ENCODE peak calls at places on chromosomes 16 and 17, in four cellular contexts. P, S, A and K are unnamed samples.

GRCh38 chr17:74240637-74241036 is 27.3 kb downstream of the TTYH2 start:
- DNase-seq in P (no peak), S (no peak), A (no peak), K (no peak)

GRCh38 chr17:50279181-50279526 is 4.9 kb downstream of the TMEM92 start:
- DNase-seq in P (peak), S (no peak), A (no peak), K (no peak)

GRCh38 chr17:28828294-28829040 is 14.1 kb downstream of the FAM222B start:
- DNase-seq in P (no peak), S (no peak), A (no peak), K (no peak)

GRCh38 chr16:58225965-58226602 is 28.2 kb upstream of the CSNK2A2 start:
- DNase-seq in P (no peak), S (no peak), A (no peak), K (no peak)

GRCh38 chr17:80749611-80750010 is 205.0 kb downstream of the RPTOR start:
- DNase-seq in P (no peak), S (no peak), A (no peak), K (no peak)

GRCh38 chr17:40936437-40936971 is 942 bp downstream of the KRT23 start:
- DNase-seq in P (no peak), S (no peak), A (no peak), K (no peak)

GRCh38 chr16:88308441-88309173 is 74.2 kb upstream of the ZNF469 start:
- DNase-seq in P (no peak), S (no peak), A (no peak), K (no peak)

GRCh38 chr16:85765273-85765672 is 14.4 kb upstream of the C16orf74 start:
- DNase-seq in P (no peak), S (no peak), A (no peak), K (no peak)

GRCh38 chr17:7237761-7238417 is 1.4 kb downstream of the PHF23 start:
- DNase-seq in P (no peak), S (peak), A (peak), K (peak)

GRCh38 chr17:42252528-42253172 is 23.5 kb downstream of the STAT5B start:
- DNase-seq in P (no peak), S (no peak), A (no peak), K (no peak)

GRCh38 chr17:49963626-49964538 is 5.1 kb upstream of the DLX4 start:
- DNase-seq in P (no peak), S (no peak), A (no peak), K (no peak)

GRCh38 chr17:79632432-79632735 is 21.5 kb upstream of the RBFOX3 start:
- DNase-seq in P (no peak), S (no peak), A (no peak), K (no peak)